ENCODE peak calls at places on chromosomes 7 and 10, in eight cellular contexts. C, D, L, M, N, Q, W and S are unnamed samples.
A peak's percentile ranks its signal among the peaks of the same experiment; 100 is the strongest.

GRCh38 chr10:44992070-44992731 is 8.5 kb upstream of the ZNF22 start:
- DNase-seq in Q (no peak), M (no peak), N (peak; percentile 76), W (no peak), L (no peak), C (no peak), D (no peak), S (no peak)

GRCh38 chr10:76550806-76551205 is 1086.8 kb downstream of the KCNMA1 start:
- DNase-seq in C (no peak), L (no peak), N (no peak), Q (peak; percentile 8), W (no peak), D (no peak), M (peak; percentile 47), S (no peak)

GRCh38 chr7:23205861-23206510 is 24.1 kb downstream of the NUP42 start:
- DNase-seq in D (no peak), Q (peak; percentile 61), W (no peak), L (no peak), N (no peak), M (no peak), C (peak; percentile 51), S (no peak)

GRCh38 chr7:35003679-35004278 is 33.5 kb downstream of the DPY19L1 start:
- DNase-seq in Q (peak; percentile 90), L (peak; percentile 96), C (no peak), W (no peak), N (no peak), D (no peak), M (peak; percentile 89), S (no peak)

GRCh38 chr7:10703981-10704380 is 269.7 kb upstream of the PHF14 start:
- DNase-seq in M (no peak), D (no peak), Q (no peak), W (no peak), C (no peak), N (no peak), L (no peak), S (no peak)

GRCh38 chr10:123135415-123136141 is at the start of gene HMX3:
- DNase-seq in W (peak; percentile 50), C (peak; percentile 88), D (peak; percentile 81), Q (peak; percentile 56), M (no peak), L (no peak), N (no peak), S (peak; percentile 73)

GRCh38 chr7:125370502-125370901 is 440.9 kb upstream of the POT1 start:
- DNase-seq in L (no peak), N (no peak), D (no peak), W (no peak), Q (no peak), M (no peak), C (no peak), S (no peak)

GRCh38 chr7:30648744-30649540 is 33.3 kb downstream of the CRHR2 start:
- DNase-seq in M (no peak), N (no peak), Q (no peak), C (no peak), D (no peak), L (no peak), W (no peak), S (no peak)

GRCh38 chr7:101172854-101173751 is 7.0 kb downstream of the NAT16 start:
- DNase-seq in L (peak; percentile 89), M (no peak), Q (peak; percentile 65), W (no peak), C (no peak), D (no peak), N (peak; percentile 92), S (no peak)

GRCh38 chr7:21020667-21021066 is 234.0 kb upstream of the SP8 start:
- DNase-seq in C (no peak), L (no peak), D (no peak), N (no peak), M (no peak), W (no peak), Q (no peak), S (no peak)

GRCh38 chr10:104639595-104640338 is 1.3 kb upstream of the SORCS3 start:
- DNase-seq in N (no peak), W (no peak), C (peak; percentile 34), Q (no peak), L (no peak), D (no peak), M (no peak), S (no peak)

GRCh38 chr10:59283456-59284082 is 78.8 kb downstream of the FAM13C start:
- DNase-seq in D (no peak), L (peak; percentile 18), N (no peak), M (peak; percentile 32), C (no peak), W (no peak), Q (no peak), S (no peak)

GRCh38 chr10:87734987-87735827 is 75.5 kb downstream of the PAPSS2 start:
- DNase-seq in D (peak; percentile 54), L (no peak), M (no peak), Q (peak; percentile 69), W (no peak), N (no peak), C (peak; percentile 55), S (peak; percentile 26)

GRCh38 chr10:10589540-10589939 is 428.1 kb upstream of the CELF2 start:
- DNase-seq in L (no peak), M (peak; percentile 89), Q (peak; percentile 98), W (no peak), N (no peak), D (peak; percentile 76), C (no peak), S (no peak)

GRCh38 chr10:88120075-88120474 is 256.6 kb downstream of the PTEN start:
- DNase-seq in C (no peak), Q (no peak), M (no peak), L (no peak), N (no peak), W (no peak), D (no peak), S (peak; percentile 16)

GRCh38 chr7:43870316-43870715 is 999 bp upstream of the MRPS24 start:
- DNase-seq in C (no peak), L (no peak), Q (no peak), M (no peak), D (no peak), W (no peak), N (no peak), S (no peak)

GRCh38 chr10:31031205-31031665 is 430 bp downstream of the ZNF438 start:
- DNase-seq in M (no peak), Q (no peak), D (no peak), N (no peak), L (peak; percentile 58), W (no peak), C (peak; percentile 89), S (no peak)

GRCh38 chr7:41886257-41886905 is 183.5 kb upstream of the INHBA start:
- DNase-seq in D (no peak), Q (peak; percentile 82), C (no peak), N (no peak), L (no peak), W (no peak), M (peak; percentile 100), S (no peak)

GRCh38 chr10:73095479-73096021 is 1.1 kb downstream of the P4HA1 start:
- DNase-seq in W (peak; percentile 23), Q (peak; percentile 91), M (no peak), N (no peak), L (no peak), D (peak; percentile 71), C (peak; percentile 32), S (peak; percentile 79)

GRCh38 chr7:22651534-22652243 is 75.3 kb upstream of the IL6 start:
- DNase-seq in W (no peak), D (no peak), N (no peak), Q (peak; percentile 72), C (no peak), L (no peak), M (peak; percentile 74), S (no peak)

GRCh38 chr7:64558323-64558705 is 4.6 kb downstream of the ZNF680 start:
- DNase-seq in W (no peak), C (no peak), D (no peak), N (no peak), M (no peak), L (no peak), Q (peak; percentile 22), S (no peak)

GRCh38 chr10:114087255-114087654 is 43.6 kb downstream of the ADRB1 start:
- DNase-seq in L (no peak), N (no peak), C (no peak), W (no peak), D (no peak), Q (no peak), M (no peak), S (no peak)

GRCh38 chr10:71396084-71396713 is 521 bp upstream of the CDH23 start:
- DNase-seq in D (peak; percentile 31), W (no peak), Q (peak; percentile 35), C (peak; percentile 76), L (no peak), M (no peak), N (peak; percentile 81), S (peak; percentile 51)

GRCh38 chr7:32223721-32224120 is 153.5 kb upstream of the PDE1C start:
- DNase-seq in M (no peak), D (no peak), N (no peak), C (no peak), Q (no peak), W (no peak), L (no peak), S (no peak)

GRCh38 chr7:50531401-50531906 is 33.8 kb downstream of the DDC start:
- DNase-seq in C (no peak), N (no peak), L (peak; percentile 48), W (no peak), M (no peak), Q (no peak), D (peak; percentile 11), S (no peak)

GRCh38 chr10:10364916-10365315 is 652.8 kb upstream of the CELF2 start:
- DNase-seq in C (no peak), Q (no peak), D (no peak), L (no peak), M (no peak), N (no peak), W (no peak), S (no peak)

GRCh38 chr7:40701836-40702551 is 567.2 kb downstream of the SUGCT start:
- DNase-seq in N (no peak), Q (no peak), W (no peak), L (no peak), C (no peak), D (no peak), M (no peak), S (no peak)